ENCODE peak calls at places on chromosome 9, in six cellular contexts. Z, V, H, J, L and I are unnamed samples.

GRCh38 chr9:98020471-98021145 is 35.9 kb upstream of the NANS start:
- DNase-seq in Z (no peak), V (no peak), H (no peak), J (no peak), L (no peak), I (no peak)

GRCh38 chr9:33113799-33114547 is 37.5 kb upstream of the SMU1 start:
- DNase-seq in Z (no peak), V (no peak), H (no peak), J (no peak), L (no peak), I (no peak)

GRCh38 chr9:70639853-70640814 is 225.7 kb upstream of the KLF9 start:
- DNase-seq in Z (no peak), V (no peak), H (no peak), J (peak; percentile 62), L (peak; percentile 40), I (peak; percentile 78)

GRCh38 chr9:27600254-27600653 is 27.0 kb upstream of the C9orf72 start:
- DNase-seq in Z (no peak), V (no peak), H (no peak), J (no peak), L (no peak), I (no peak)

GRCh38 chr9:34654317-34655083 is 2.5 kb downstream of the IL11RA start:
- DNase-seq in Z (no peak), V (no peak), H (no peak), J (peak; percentile 77), L (peak; percentile 70), I (peak; percentile 83)

GRCh38 chr9:120723547-120723946 is 9.3 kb upstream of the MEGF9 start:
- DNase-seq in Z (no peak), V (no peak), H (no peak), J (peak; percentile 61), L (peak; percentile 43), I (peak; percentile 59)

GRCh38 chr9:101427337-101427736 is 8.2 kb downstream of the ALDOB start:
- DNase-seq in Z (no peak), V (no peak), H (no peak), J (no peak), L (no peak), I (no peak)

GRCh38 chr9:71552480-71552879 is 215.8 kb downstream of the CEMIP2 start:
- DNase-seq in Z (no peak), V (no peak), H (no peak), J (no peak), L (no peak), I (no peak)

GRCh38 chr9:92954078-92954861 is 6.9 kb downstream of the FGD3 start:
- DNase-seq in Z (no peak), V (peak; percentile 77), H (peak; percentile 73), J (no peak), L (no peak), I (peak; percentile 32)

GRCh38 chr9:19136129-19136528 is 8.8 kb upstream of the PLIN2 start:
- DNase-seq in Z (no peak), V (no peak), H (no peak), J (no peak), L (no peak), I (no peak)

GRCh38 chr9:28264368-28264767 is 691.1 kb upstream of the C9orf72 start:
- DNase-seq in Z (no peak), V (no peak), H (no peak), J (peak; percentile 5), L (peak; percentile 11), I (no peak)

GRCh38 chr9:133883356-133883755 is 108.8 kb downstream of the VAV2 start:
- DNase-seq in Z (no peak), V (no peak), H (no peak), J (no peak), L (peak; percentile 61), I (peak; percentile 31)

GRCh38 chr9:71911908-71912325 is 478 bp downstream of the C9orf85 start:
- DNase-seq in Z (peak; percentile 29), V (no peak), H (no peak), J (peak; percentile 39), L (peak; percentile 43), I (peak; percentile 30)

GRCh38 chr9:4242239-4242638 is 57.6 kb downstream of the GLIS3 start:
- DNase-seq in Z (no peak), V (no peak), H (no peak), J (no peak), L (no peak), I (no peak)

GRCh38 chr9:114226289-114227055 is 71.1 kb downstream of the COL27A1 start:
- DNase-seq in Z (no peak), V (no peak), H (no peak), J (no peak), L (no peak), I (no peak)

GRCh38 chr9:32782476-32783167 is 718 bp upstream of the TMEM215 start:
- DNase-seq in Z (no peak), V (no peak), H (no peak), J (no peak), L (no peak), I (no peak)

GRCh38 chr9:23683476-23684095 is 142.5 kb downstream of the ELAVL2 start:
- DNase-seq in Z (no peak), V (no peak), H (no peak), J (no peak), L (no peak), I (no peak)

GRCh38 chr9:2936221-2936620 is 92.3 kb upstream of the PUM3 start:
- DNase-seq in Z (no peak), V (no peak), H (no peak), J (no peak), L (no peak), I (no peak)

GRCh38 chr9:98442114-98442513 is 186.7 kb upstream of the TBC1D2 start:
- DNase-seq in Z (no peak), V (no peak), H (no peak), J (no peak), L (no peak), I (no peak)

GRCh38 chr9:93819905-93820304 is 135.2 kb downstream of the BARX1 start:
- DNase-seq in Z (no peak), V (no peak), H (no peak), J (no peak), L (no peak), I (peak; percentile 0)

GRCh38 chr9:114616684-114617520 is 5.8 kb downstream of the TMEM268 start:
- DNase-seq in Z (peak; percentile 76), V (no peak), H (peak; percentile 20), J (no peak), L (no peak), I (no peak)

GRCh38 chr9:119365291-119366027 is 3.8 kb downstream of the BRINP1 start:
- DNase-seq in Z (no peak), V (no peak), H (no peak), J (peak; percentile 59), L (no peak), I (peak; percentile 44)

GRCh38 chr9:92671323-92671722 is 1.4 kb upstream of the IPPK start:
- DNase-seq in Z (no peak), V (no peak), H (no peak), J (peak; percentile 42), L (peak; percentile 58), I (peak; percentile 45)

GRCh38 chr9:96185518-96186156 is 116.3 kb downstream of the HSD17B3 start:
- DNase-seq in Z (no peak), V (no peak), H (no peak), J (no peak), L (no peak), I (no peak)

GRCh38 chr9:131500939-131501541 is 1.7 kb upstream of the POMT1 start:
- DNase-seq in Z (no peak), V (peak; percentile 30), H (peak; percentile 30), J (peak; percentile 24), L (peak; percentile 71), I (peak; percentile 40)

GRCh38 chr9:10438955-10439354 is 173.8 kb downstream of the PTPRD start:
- DNase-seq in Z (no peak), V (no peak), H (no peak), J (no peak), L (no peak), I (no peak)

GRCh38 chr9:95073918-95074317 is 243.6 kb downstream of the FANCC start:
- DNase-seq in Z (no peak), V (no peak), H (no peak), J (no peak), L (no peak), I (no peak)

GRCh38 chr9:88258012-88258411 is 119.7 kb upstream of the SPATA31C2 start:
- DNase-seq in Z (no peak), V (no peak), H (no peak), J (peak; percentile 85), L (peak; percentile 50), I (peak; percentile 88)

GRCh38 chr9:8436791-8437190 is 637.2 kb upstream of the DMAC1 start:
- DNase-seq in Z (no peak), V (no peak), H (no peak), J (no peak), L (no peak), I (peak; percentile 2)

GRCh38 chr9:37801287-37801850 is 772 bp downstream of the DCAF10 start:
- DNase-seq in Z (peak; percentile 46), V (no peak), H (peak; percentile 11), J (peak; percentile 65), L (no peak), I (peak; percentile 32)